ENCODE peak calls at places on chromosomes 5 and 9, in six cellular contexts. S, Y, F, G, B and O are unnamed samples.

GRCh38 chr5:128290152-128290858 is 206.7 kb downstream of the SLC12A2 start:
- DNase-seq in B (no peak), Y (no peak), F (no peak), G (no peak), S (peak), O (no peak)

GRCh38 chr5:178997191-178997590 is 2.1 kb upstream of the GRM6 start:
- DNase-seq in S (no peak), Y (no peak), G (no peak), F (no peak), B (no peak), O (no peak)

GRCh38 chr5:23419115-23419514 is 88.3 kb upstream of the PRDM9 start:
- DNase-seq in S (no peak), Y (peak), G (peak), B (no peak), F (peak), O (peak)

GRCh38 chr9:306907-307306 is 92.2 kb downstream of the DOCK8 start:
- DNase-seq in S (no peak), F (no peak), B (peak), G (no peak), Y (peak), O (no peak)

GRCh38 chr5:127008300-127008975 is 21.9 kb downstream of the MARCHF3 start:
- DNase-seq in Y (no peak), S (no peak), G (no peak), F (no peak), B (no peak), O (no peak)

GRCh38 chr5:150141544-150142188 is 14.0 kb downstream of the PDGFRB start:
- DNase-seq in B (peak), Y (peak), F (no peak), G (peak), S (peak), O (peak)

GRCh38 chr9:103041961-103042360 is 46.8 kb downstream of the CYLC2 start:
- DNase-seq in B (no peak), S (no peak), G (no peak), F (no peak), Y (peak), O (no peak)

GRCh38 chr9:9893837-9894236 is 719.0 kb downstream of the PTPRD start:
- DNase-seq in S (no peak), B (no peak), Y (peak), F (no peak), G (no peak), O (no peak)

GRCh38 chr9:71331603-71332002 is 210.2 kb upstream of the TRPM3 start:
- DNase-seq in F (no peak), Y (no peak), G (no peak), S (no peak), B (no peak), O (no peak)

GRCh38 chr9:119841005-119841404 is 471.8 kb upstream of the BRINP1 start:
- DNase-seq in S (no peak), Y (no peak), G (no peak), B (no peak), F (no peak), O (no peak)

GRCh38 chr9:22210262-22210661 is 201.2 kb upstream of the CDKN2B start:
- DNase-seq in Y (no peak), F (no peak), S (no peak), B (no peak), G (peak), O (no peak)

GRCh38 chr5:177462021-177462670 is 11.3 kb downstream of the DBN1 start:
- DNase-seq in S (no peak), F (no peak), B (no peak), G (no peak), Y (no peak), O (no peak)

GRCh38 chr5:177459819-177460628 is 13.4 kb downstream of the DBN1 start:
- DNase-seq in G (no peak), B (no peak), S (no peak), Y (no peak), F (no peak), O (no peak)

GRCh38 chr5:177459357-177459756 is 12.7 kb downstream of the PRR7 start:
- DNase-seq in Y (no peak), F (no peak), G (no peak), S (no peak), B (no peak), O (no peak)

GRCh38 chr5:177465044-177465443 is 8.4 kb downstream of the DBN1 start:
- DNase-seq in F (no peak), B (no peak), G (no peak), S (no peak), Y (no peak), O (no peak)

DNA sequence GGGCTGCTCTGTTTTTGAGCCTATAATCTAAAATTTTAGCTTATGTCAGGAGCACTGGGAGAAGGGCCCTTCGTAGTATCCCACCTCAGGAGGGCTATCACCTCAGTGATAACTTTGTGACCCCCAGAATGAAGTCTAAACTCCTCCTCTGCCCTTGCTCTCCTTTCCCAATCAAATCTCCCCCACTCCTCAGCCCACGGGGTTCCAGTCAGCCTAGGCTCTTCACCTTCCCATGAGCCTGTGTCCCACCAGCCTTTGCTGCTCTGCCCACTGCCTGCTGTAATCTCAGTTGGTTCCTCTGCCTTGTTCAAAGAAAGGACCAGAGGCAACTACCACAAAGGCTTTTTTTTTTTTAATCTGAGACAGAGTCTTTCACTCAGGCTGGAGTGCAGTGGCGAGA is 10.7 kb downstream of the DBN1 start:
- DNase-seq in Y (no peak), G (no peak), F (no peak), S (no peak), B (no peak), O (no peak)
- H3K9ac ChIP-seq in Y (no peak), G (no peak), F (no peak), S (no peak), B (no peak), O (no peak)

GRCh38 chr5:82050955-82051354 is 79.1 kb downstream of the ATG10 start:
- DNase-seq in S (no peak), Y (no peak), F (no peak), G (no peak), B (no peak), O (no peak)
- H3K18ac ChIP-seq in S (no peak), Y (no peak), F (no peak), G (no peak), B (no peak), O (no peak)

GRCh38 chr9:134939836-134940235 is 22.1 kb upstream of the FCN1 start:
- DNase-seq in G (no peak), B (no peak), Y (no peak), S (no peak), F (no peak), O (no peak)

GRCh38 chr9:134939080-134939733 is 21.5 kb upstream of the FCN1 start:
- DNase-seq in S (no peak), B (no peak), F (no peak), G (no peak), Y (no peak), O (no peak)

GRCh38 chr9:134938346-134939079 is 20.8 kb upstream of the FCN1 start:
- DNase-seq in S (no peak), B (no peak), Y (no peak), F (no peak), G (no peak), O (no peak)

GRCh38 chr9:134942011-134942410 is 24.3 kb upstream of the FCN1 start:
- DNase-seq in S (no peak), Y (no peak), G (no peak), F (no peak), B (no peak), O (no peak)

DNA sequence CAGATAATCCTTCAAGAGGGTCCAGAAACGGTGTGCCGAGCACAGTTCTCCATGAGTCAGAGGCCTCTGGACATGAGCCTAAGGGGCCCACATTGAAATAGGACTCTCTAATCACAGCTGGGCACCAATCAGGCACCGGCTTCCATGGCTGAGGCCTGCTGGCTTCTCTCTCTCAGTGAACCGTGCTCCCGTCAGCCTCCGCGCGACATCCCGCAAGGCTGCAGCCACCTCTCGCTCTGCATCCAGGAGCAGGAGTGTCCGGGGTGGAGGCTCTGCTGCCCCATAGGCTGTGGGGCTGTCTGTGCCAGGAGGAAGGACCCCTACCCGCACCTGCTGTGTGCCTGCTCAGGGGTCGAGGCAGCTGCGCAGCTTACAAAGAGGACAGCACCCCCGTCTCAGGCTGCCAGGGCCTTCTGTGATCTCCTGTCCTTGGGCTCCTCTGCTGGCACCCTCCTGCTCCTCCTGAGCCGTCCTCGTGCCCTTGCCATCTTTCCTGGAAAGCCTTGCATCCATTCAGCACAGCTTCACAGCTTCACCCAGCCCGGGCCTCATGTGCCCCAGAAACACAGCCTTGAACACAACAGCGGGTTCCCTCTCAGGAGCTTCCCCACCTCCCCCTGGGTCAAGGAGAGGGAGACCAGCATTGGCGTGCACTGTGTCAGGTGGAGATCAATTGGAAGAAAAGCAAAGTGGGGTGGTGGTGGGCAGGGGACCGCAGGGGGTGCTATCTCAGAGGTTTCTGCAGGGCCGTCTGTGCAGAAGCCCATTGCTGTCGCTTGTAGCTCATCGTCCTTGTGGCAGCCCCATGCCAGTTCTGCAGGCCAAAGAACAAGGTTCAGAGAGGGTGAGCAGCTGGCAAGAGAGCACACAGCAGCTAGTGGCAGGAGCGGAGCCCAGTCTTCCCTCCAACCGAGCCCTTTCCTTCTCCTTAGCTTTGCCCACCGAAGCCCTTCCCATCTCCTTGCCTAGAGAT is 22.8 kb upstream of the FCN1 start:
- DNase-seq in G (no peak), F (no peak), B (no peak), Y (no peak), S (no peak), O (no peak)
- H2BK15ac ChIP-seq in G (no peak), F (peak), B (no peak), Y (no peak), S (no peak), O (peak)

DNA sequence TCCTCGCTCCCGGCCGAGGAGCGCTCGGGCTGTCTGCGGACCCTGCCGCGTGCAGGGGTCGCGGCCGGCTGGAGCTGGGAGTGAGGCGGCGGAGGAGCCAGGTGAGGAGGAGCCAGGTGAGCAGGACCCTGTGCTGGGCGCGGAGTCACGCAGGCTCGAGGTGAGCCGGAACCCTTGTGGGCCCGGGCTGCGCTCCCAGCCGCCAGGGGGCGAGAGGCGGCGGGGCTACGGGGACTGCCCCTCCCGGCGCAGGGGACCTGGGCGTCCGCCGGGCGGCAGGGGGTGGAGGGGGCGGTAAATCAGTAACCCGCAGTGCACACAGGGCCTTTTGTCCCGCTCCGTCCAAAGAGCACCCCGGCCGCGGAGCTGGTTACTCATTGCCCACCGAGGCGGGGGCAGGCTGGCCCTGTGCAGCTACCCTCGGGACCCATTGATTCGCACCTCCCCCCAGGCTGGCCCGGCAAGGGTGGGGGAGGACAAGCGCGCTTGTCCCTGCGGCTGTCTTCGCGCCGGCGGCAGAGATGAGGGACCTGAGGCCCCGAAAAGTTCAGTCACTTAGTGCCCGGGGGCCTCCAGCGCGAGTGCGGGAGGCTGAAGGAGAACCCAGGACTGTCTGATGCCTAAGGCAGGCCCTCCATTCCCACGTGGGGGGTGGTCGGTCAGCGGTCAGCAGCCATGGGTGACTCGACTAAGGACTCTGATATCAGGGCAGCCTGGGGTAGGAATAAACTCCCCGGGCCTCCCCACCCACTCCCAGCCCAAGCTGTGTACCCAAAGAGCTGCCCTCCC is 397 bp downstream of the FGFR4 start:
- DNase-seq in B (peak), F (peak), G (peak), S (no peak), Y (peak), O (peak)
- H3K9ac ChIP-seq in B (peak), F (no peak), G (no peak), S (peak), Y (peak), O (peak)

GRCh38 chr9:110255417-110256141 is 728 bp downstream of the TXN start:
- DNase-seq in B (peak), G (peak), F (no peak), Y (peak), S (peak), O (no peak)
- H3K18ac ChIP-seq in B (peak), G (peak), F (peak), Y (peak), S (peak), O (peak)

GRCh38 chr5:97067296-97067695 is 75.1 kb downstream of the LIX1 start:
- DNase-seq in S (no peak), F (no peak), Y (no peak), G (no peak), B (no peak), O (no peak)
- H2BK15ac ChIP-seq in S (no peak), F (no peak), Y (no peak), G (no peak), B (no peak), O (no peak)

DNA sequence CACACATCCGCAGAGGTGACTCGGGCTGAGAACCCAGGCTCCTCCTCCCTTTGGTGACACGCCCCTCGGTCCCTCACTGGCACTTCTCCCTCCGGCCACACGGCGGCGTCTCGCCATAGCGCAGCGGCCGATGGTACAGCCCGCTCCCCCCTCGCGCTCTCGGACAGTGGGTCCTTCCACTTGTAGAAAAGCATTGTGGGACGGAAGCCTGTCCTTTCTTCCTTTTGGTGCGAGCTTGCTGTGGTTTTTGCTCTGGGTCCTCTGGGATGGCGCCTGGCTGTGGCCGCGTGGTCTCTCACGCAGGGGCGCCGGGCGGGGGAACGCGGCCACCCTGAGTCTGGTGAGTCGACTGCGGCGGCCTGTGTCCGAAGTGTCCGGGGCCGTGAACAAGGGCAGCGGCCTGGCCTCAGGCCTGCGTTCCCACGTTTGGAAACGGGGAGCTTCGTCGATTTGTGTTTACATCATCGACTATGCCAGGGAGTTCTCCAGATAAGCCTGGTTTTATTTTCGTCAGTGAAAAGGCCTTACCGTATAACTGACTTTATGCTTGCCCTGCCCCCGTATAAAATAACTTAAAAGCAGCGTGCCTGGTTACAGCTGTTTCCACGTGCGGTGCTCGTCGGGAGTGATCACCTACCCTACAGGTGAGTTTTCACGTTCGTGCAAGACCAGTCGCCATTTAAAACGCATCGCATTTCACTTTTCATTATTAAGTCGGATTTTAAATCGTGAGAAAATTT is 258.3 kb downstream of the EPB41L4A start:
- DNase-seq in F (peak), S (peak), G (peak), B (peak), Y (peak), O (peak)
- H3K9ac ChIP-seq in F (peak), S (peak), G (peak), B (peak), Y (peak), O (peak)

GRCh38 chr9:130173462-130173876 is 1.3 kb downstream of the NCS1 start:
- DNase-seq in Y (no peak), G (no peak), B (no peak), F (no peak), S (peak), O (no peak)

GRCh38 chr9:130174025-130174424 is 1.8 kb downstream of the NCS1 start:
- DNase-seq in Y (no peak), G (no peak), F (no peak), B (no peak), S (no peak), O (no peak)

GRCh38 chr9:130171226-130172148 is 717 bp upstream of the NCS1 start:
- DNase-seq in G (no peak), B (peak), Y (peak), S (no peak), F (no peak), O (no peak)

GRCh38 chr9:130172858-130173461 is 756 bp downstream of the NCS1 start:
- DNase-seq in Y (peak), S (no peak), F (no peak), G (peak), B (no peak), O (no peak)

GRCh38 chr9:130172161-130172857 is at the start of gene NCS1:
- DNase-seq in Y (peak), F (no peak), B (peak), G (peak), S (peak), O (peak)
- H3K18ac ChIP-seq in Y (peak), F (peak), B (no peak), G (peak), S (peak), O (peak)

GRCh38 chr5:140331638-140332037 is 14.8 kb downstream of the HBEGF start:
- DNase-seq in B (no peak), Y (no peak), G (no peak), S (no peak), F (no peak), O (no peak)
- H2BK15ac ChIP-seq in B (no peak), Y (no peak), G (no peak), S (no peak), F (no peak), O (no peak)